ENCODE peak calls at places on chromosome 3, in six cellular contexts. One of them, this sample, is unnamed.

GRCh38 chr3:18047052-18047451 is 304.6 kb upstream of the TBC1D5 start:
- DNase-seq in CD4-positive, alpha-beta T cell: no peak
- DNase-seq in NAMALWA: no peak
- DNase-seq in T-cell: no peak
- DNase-seq in left cardiac atrium: no peak
- DNase-seq in AG09319: peak; percentile 11
- DNase-seq in this sample: no peak

GRCh38 chr3:197541756-197542539 is 13.8 kb downstream of the BDH1 start:
- DNase-seq in CD4-positive, alpha-beta T cell: no peak
- DNase-seq in NAMALWA: no peak
- DNase-seq in T-cell: no peak
- DNase-seq in left cardiac atrium: peak; percentile 77
- DNase-seq in AG09319: no peak
- DNase-seq in this sample: peak; percentile 51

GRCh38 chr3:38130219-38130618 is 6.7 kb downstream of the ACAA1 start:
- DNase-seq in CD4-positive, alpha-beta T cell: no peak
- DNase-seq in NAMALWA: no peak
- DNase-seq in T-cell: no peak
- DNase-seq in left cardiac atrium: no peak
- DNase-seq in AG09319: no peak
- DNase-seq in this sample: no peak

GRCh38 chr3:127512256-127512655 is 78.3 kb downstream of the TPRA1 start:
- DNase-seq in CD4-positive, alpha-beta T cell: no peak
- DNase-seq in NAMALWA: no peak
- DNase-seq in T-cell: no peak
- DNase-seq in left cardiac atrium: no peak
- DNase-seq in AG09319: no peak
- DNase-seq in this sample: no peak

GRCh38 chr3:72679540-72680198 is 168.6 kb downstream of the SHQ1 start:
- DNase-seq in CD4-positive, alpha-beta T cell: no peak
- DNase-seq in NAMALWA: no peak
- DNase-seq in T-cell: no peak
- DNase-seq in left cardiac atrium: no peak
- DNase-seq in AG09319: no peak
- DNase-seq in this sample: no peak

GRCh38 chr3:10356461-10356897 is 35.6 kb upstream of the SEC13 start:
- DNase-seq in CD4-positive, alpha-beta T cell: no peak
- DNase-seq in NAMALWA: no peak
- DNase-seq in T-cell: no peak
- DNase-seq in left cardiac atrium: no peak
- DNase-seq in AG09319: no peak
- DNase-seq in this sample: no peak

GRCh38 chr3:30370681-30371271 is 235.6 kb upstream of the TGFBR2 start:
- DNase-seq in CD4-positive, alpha-beta T cell: no peak
- DNase-seq in NAMALWA: no peak
- DNase-seq in T-cell: no peak
- DNase-seq in left cardiac atrium: no peak
- DNase-seq in AG09319: no peak
- DNase-seq in this sample: no peak

GRCh38 chr3:71629289-71630252 is 46.0 kb upstream of the FOXP1 start:
- DNase-seq in CD4-positive, alpha-beta T cell: no peak
- DNase-seq in NAMALWA: no peak
- DNase-seq in T-cell: no peak
- DNase-seq in left cardiac atrium: no peak
- DNase-seq in AG09319: peak; percentile 37
- DNase-seq in this sample: peak; percentile 27

GRCh38 chr3:129015388-129016105 is 14.4 kb downstream of the EFCC1 start:
- DNase-seq in CD4-positive, alpha-beta T cell: no peak
- DNase-seq in NAMALWA: no peak
- DNase-seq in T-cell: peak; percentile 55
- DNase-seq in left cardiac atrium: peak; percentile 65
- DNase-seq in AG09319: no peak
- DNase-seq in this sample: no peak

GRCh38 chr3:66822059-66823009 is 175.8 kb upstream of the KBTBD8 start:
- DNase-seq in CD4-positive, alpha-beta T cell: peak; percentile 60
- DNase-seq in NAMALWA: peak; percentile 65
- DNase-seq in T-cell: peak; percentile 46
- DNase-seq in left cardiac atrium: peak; percentile 34
- DNase-seq in AG09319: no peak
- DNase-seq in this sample: peak; percentile 15

GRCh38 chr3:50660386-50660785 is 14.3 kb upstream of the DOCK3 start:
- DNase-seq in CD4-positive, alpha-beta T cell: no peak
- DNase-seq in NAMALWA: no peak
- DNase-seq in T-cell: no peak
- DNase-seq in left cardiac atrium: no peak
- DNase-seq in AG09319: no peak
- DNase-seq in this sample: peak; percentile 10

GRCh38 chr3:51709004-51709420 is 2.1 kb downstream of the GRM2 start:
- DNase-seq in CD4-positive, alpha-beta T cell: no peak
- DNase-seq in NAMALWA: no peak
- DNase-seq in T-cell: peak; percentile 5
- DNase-seq in left cardiac atrium: peak; percentile 15
- DNase-seq in AG09319: no peak
- DNase-seq in this sample: no peak

GRCh38 chr3:58051196-58051595 is 43.0 kb downstream of the FLNB start:
- DNase-seq in CD4-positive, alpha-beta T cell: no peak
- DNase-seq in NAMALWA: no peak
- DNase-seq in T-cell: no peak
- DNase-seq in left cardiac atrium: no peak
- DNase-seq in AG09319: no peak
- DNase-seq in this sample: no peak

GRCh38 chr3:126971891-126972351 is 11.0 kb upstream of the PLXNA1 start:
- DNase-seq in CD4-positive, alpha-beta T cell: no peak
- DNase-seq in NAMALWA: no peak
- DNase-seq in T-cell: no peak
- DNase-seq in left cardiac atrium: peak; percentile 79
- DNase-seq in AG09319: peak; percentile 15
- DNase-seq in this sample: peak; percentile 70

GRCh38 chr3:103136621-103137020 is 701.8 kb downstream of the ZPLD1 start:
- DNase-seq in CD4-positive, alpha-beta T cell: no peak
- DNase-seq in NAMALWA: no peak
- DNase-seq in T-cell: no peak
- DNase-seq in left cardiac atrium: no peak
- DNase-seq in AG09319: no peak
- DNase-seq in this sample: no peak

GRCh38 chr3:23028294-23028693 is 174.8 kb upstream of the UBE2E2 start:
- DNase-seq in CD4-positive, alpha-beta T cell: no peak
- DNase-seq in NAMALWA: no peak
- DNase-seq in T-cell: no peak
- DNase-seq in left cardiac atrium: no peak
- DNase-seq in AG09319: no peak
- DNase-seq in this sample: no peak

GRCh38 chr3:197750396-197750831 is 731 bp downstream of the FYTTD1 start:
- DNase-seq in CD4-positive, alpha-beta T cell: peak; percentile 35
- DNase-seq in NAMALWA: peak; percentile 80
- DNase-seq in T-cell: peak; percentile 47
- DNase-seq in left cardiac atrium: peak; percentile 78
- DNase-seq in AG09319: no peak
- DNase-seq in this sample: peak; percentile 38

This sample was measured in gastrocnemius medialis.